ENCODE peak calls at places on chromosome 22, in ten cellular contexts. Q, G, M, S, V, Y, K, C, E and W are unnamed samples.

GRCh38 chr22:49934891-49935557 is 16.6 kb downstream of the CRELD2 start:
- DNase-seq in Q (no peak), G (no peak), M (peak), S (no peak), V (no peak), Y (peak), K (peak), C (peak), E (peak), W (no peak)

GRCh38 chr22:50486561-50487289 is at the start of gene MIOX:
- DNase-seq in Q (no peak), G (peak), M (no peak), S (no peak), V (no peak), Y (peak), K (no peak), C (peak), E (peak), W (no peak)

GRCh38 chr22:49433717-49434611 is 393.7 kb downstream of the BRD1 start:
- DNase-seq in Q (peak), G (no peak), M (peak), S (no peak), V (no peak), Y (no peak), K (no peak), C (no peak), E (no peak), W (no peak)

GRCh38 chr22:20239063-20239950 is 28.8 kb downstream of the RTN4R start:
- DNase-seq in Q (no peak), G (no peak), M (no peak), S (no peak), V (no peak), Y (peak), K (peak), C (peak), E (peak), W (no peak)

GRCh38 chr22:48889209-48889830 is 938.4 kb downstream of the BRD1 start:
- DNase-seq in Q (no peak), G (no peak), M (no peak), S (no peak), V (no peak), Y (no peak), K (no peak), C (no peak), E (no peak), W (no peak)

GRCh38 chr22:26669060-26669481 is 11.7 kb downstream of the MIAT start:
- DNase-seq in Q (no peak), G (peak), M (peak), S (no peak), V (peak), Y (no peak), K (peak), C (no peak), E (peak), W (no peak)

GRCh38 chr22:35359380-35360065 is 21.4 kb upstream of the HMOX1 start:
- DNase-seq in Q (no peak), G (no peak), M (no peak), S (no peak), V (no peak), Y (no peak), K (no peak), C (no peak), E (no peak), W (no peak)

GRCh38 chr22:37109242-37109917 is at the start of gene TMPRSS6:
- DNase-seq in Q (no peak), G (no peak), M (no peak), S (no peak), V (no peak), Y (no peak), K (no peak), C (no peak), E (no peak), W (no peak)

GRCh38 chr22:30416403-30416802 is 9.2 kb upstream of the MTFP1 start:
- DNase-seq in Q (no peak), G (no peak), M (peak), S (no peak), V (no peak), Y (no peak), K (no peak), C (no peak), E (no peak), W (no peak)

GRCh38 chr22:37219534-37219933 is 7.3 kb upstream of the SSTR3 start:
- DNase-seq in Q (no peak), G (no peak), M (no peak), S (no peak), V (no peak), Y (no peak), K (no peak), C (peak), E (no peak), W (no peak)

GRCh38 chr22:50676661-50677492 is 4.3 kb downstream of the SHANK3 start:
- DNase-seq in Q (no peak), G (no peak), M (no peak), S (no peak), V (no peak), Y (no peak), K (no peak), C (no peak), E (no peak), W (no peak)

GRCh38 chr22:29275167-29275566 is 7.1 kb downstream of the EWSR1 start:
- DNase-seq in Q (no peak), G (no peak), M (no peak), S (no peak), V (no peak), Y (no peak), K (no peak), C (no peak), E (no peak), W (no peak)

GRCh38 chr22:30312053-30312452 is 14.7 kb downstream of the TBC1D10A start:
- DNase-seq in Q (no peak), G (peak), M (no peak), S (no peak), V (peak), Y (no peak), K (no peak), C (no peak), E (peak), W (no peak)

GRCh38 chr22:19216579-19216978 is 38.0 kb upstream of the SLC25A1 start:
- DNase-seq in Q (no peak), G (no peak), M (no peak), S (no peak), V (no peak), Y (no peak), K (no peak), C (no peak), E (no peak), W (no peak)

GRCh38 chr22:38077096-38077495 is 6.9 kb downstream of the SLC16A8 start:
- DNase-seq in Q (no peak), G (no peak), M (no peak), S (no peak), V (no peak), Y (no peak), K (no peak), C (no peak), E (no peak), W (no peak)

GRCh38 chr22:20590477-20591294 is 83.3 kb downstream of the MED15 start:
- DNase-seq in Q (no peak), G (no peak), M (no peak), S (no peak), V (no peak), Y (no peak), K (no peak), C (no peak), E (no peak), W (no peak)

GRCh38 chr22:49929553-49929979 is 11.1 kb downstream of the CRELD2 start:
- DNase-seq in Q (no peak), G (no peak), M (peak), S (no peak), V (no peak), Y (peak), K (peak), C (peak), E (no peak), W (no peak)

GRCh38 chr22:49077036-49077393 is 750.7 kb downstream of the BRD1 start:
- DNase-seq in Q (no peak), G (no peak), M (no peak), S (no peak), V (no peak), Y (no peak), K (no peak), C (no peak), E (no peak), W (no peak)

GRCh38 chr22:39244073-39244495 is 698 bp downstream of the PDGFB start:
- DNase-seq in Q (no peak), G (no peak), M (no peak), S (no peak), V (no peak), Y (no peak), K (no peak), C (no peak), E (no peak), W (no peak)
- TF ChIP-seq CTCF in Q (no peak), G (no peak), M (peak), S (no peak), V (no peak), Y (peak), K (no peak), C (no peak), E (no peak), W (no peak)

GRCh38 chr22:45878901-45879551 is 97.9 kb downstream of the WNT7B start:
- DNase-seq in Q (no peak), G (no peak), M (no peak), S (no peak), V (no peak), Y (no peak), K (no peak), C (no peak), E (no peak), W (no peak)
- TF ChIP-seq CTCF in Q (no peak), G (no peak), M (no peak), S (no peak), V (no peak), Y (no peak), K (no peak), C (no peak), E (no peak), W (no peak)

GRCh38 chr22:41857860-41858199 is 24.9 kb downstream of the SREBF2 start:
- DNase-seq in Q (no peak), G (no peak), M (no peak), S (no peak), V (no peak), Y (no peak), K (no peak), C (no peak), E (no peak), W (no peak)
- TF ChIP-seq CTCF in Q (no peak), G (peak), M (no peak), S (no peak), V (no peak), Y (no peak), K (no peak), C (no peak), E (no peak), W (no peak)

GRCh38 chr22:21652547-21653545 is 10.7 kb downstream of the SDF2L1 start:
- DNase-seq in Q (no peak), G (no peak), M (no peak), S (no peak), V (no peak), Y (peak), K (no peak), C (no peak), E (no peak), W (no peak)
- TF ChIP-seq CTCF in Q (no peak), G (peak), M (no peak), S (no peak), V (no peak), Y (peak), K (no peak), C (peak), E (no peak), W (no peak)